ENCODE peak calls at places on chromosomes 1 and 21, in four cellular contexts. One of them, this sample, is unnamed.

GRCh38 chr1:147665521-147665920 is 4.8 kb downstream of the ACP6 start:
- DNase-seq in neural crest cell: no peak
- DNase-seq in endothelial cell: peak; percentile 27
- DNase-seq in cardiac muscle cell: no peak
- DNase-seq in this sample: no peak

GRCh38 chr1:47842228-47842627 is 155.0 kb downstream of the TRABD2B start:
- DNase-seq in endothelial cell: no peak
- DNase-seq in neural crest cell: no peak
- DNase-seq in cardiac muscle cell: no peak
- DNase-seq in this sample: no peak

GRCh38 chr1:94806451-94806861 is 13.7 kb upstream of the SLC44A3 start:
- DNase-seq in endothelial cell: no peak
- DNase-seq in neural crest cell: no peak
- DNase-seq in cardiac muscle cell: peak; percentile 84
- DNase-seq in this sample: no peak

GRCh38 chr1:20442920-20443625 is 42.9 kb downstream of the CAMK2N1 start:
- DNase-seq in neural crest cell: no peak
- DNase-seq in endothelial cell: no peak
- DNase-seq in cardiac muscle cell: no peak
- DNase-seq in this sample: no peak

GRCh38 chr1:236759252-236759859 is 35.7 kb upstream of the MTR start:
- DNase-seq in cardiac muscle cell: peak; percentile 65
- DNase-seq in endothelial cell: peak; percentile 22
- DNase-seq in neural crest cell: peak; percentile 6
- DNase-seq in this sample: peak; percentile 7

GRCh38 chr1:32272557-32273388 is 19.1 kb upstream of the HDAC1 start:
- DNase-seq in neural crest cell: no peak
- DNase-seq in cardiac muscle cell: no peak
- DNase-seq in endothelial cell: no peak
- DNase-seq in this sample: peak; percentile 55

GRCh38 chr1:27070390-27071048 is 57.9 kb upstream of the TENT5B start:
- DNase-seq in cardiac muscle cell: no peak
- DNase-seq in neural crest cell: no peak
- DNase-seq in endothelial cell: no peak
- DNase-seq in this sample: no peak

GRCh38 chr1:78624035-78624434 is 3.8 kb downstream of the IFI44L start:
- DNase-seq in neural crest cell: no peak
- DNase-seq in endothelial cell: no peak
- DNase-seq in cardiac muscle cell: no peak
- DNase-seq in this sample: no peak

GRCh38 chr21:35147439-35147838 is 98.3 kb upstream of the RUNX1 start:
- DNase-seq in neural crest cell: no peak
- DNase-seq in endothelial cell: no peak
- DNase-seq in cardiac muscle cell: no peak
- DNase-seq in this sample: no peak

GRCh38 chr21:36125513-36126121 is 9.3 kb upstream of the CBR3 start:
- DNase-seq in neural crest cell: peak; percentile 47
- DNase-seq in endothelial cell: peak; percentile 53
- DNase-seq in cardiac muscle cell: peak; percentile 70
- DNase-seq in this sample: peak; percentile 79

GRCh38 chr1:174428033-174428432 is 19.7 kb upstream of the GPR52 start:
- DNase-seq in neural crest cell: no peak
- DNase-seq in cardiac muscle cell: peak; percentile 17
- DNase-seq in endothelial cell: no peak
- DNase-seq in this sample: no peak

GRCh38 chr1:186093437-186093836 is 281.6 kb downstream of the TPR start:
- DNase-seq in cardiac muscle cell: peak; percentile 58
- DNase-seq in neural crest cell: no peak
- DNase-seq in endothelial cell: no peak
- DNase-seq in this sample: no peak

GRCh38 chr21:42609806-42610205 is 43.6 kb upstream of the PDE9A start:
- DNase-seq in cardiac muscle cell: no peak
- DNase-seq in endothelial cell: no peak
- DNase-seq in neural crest cell: no peak
- DNase-seq in this sample: peak; percentile 86

GRCh38 chr1:235077571-235078479 is 50.8 kb downstream of the TOMM20 start:
- DNase-seq in endothelial cell: no peak
- DNase-seq in neural crest cell: no peak
- DNase-seq in cardiac muscle cell: no peak
- DNase-seq in this sample: peak; percentile 80

GRCh38 chr1:91804546-91805023 is 81.4 kb downstream of the TGFBR3 start:
- DNase-seq in endothelial cell: no peak
- DNase-seq in cardiac muscle cell: peak; percentile 70
- DNase-seq in neural crest cell: no peak
- DNase-seq in this sample: peak; percentile 88

GRCh38 chr21:44931137-44931500 is 8.7 kb upstream of the SLX9 start:
- DNase-seq in cardiac muscle cell: peak; percentile 78
- DNase-seq in endothelial cell: no peak
- DNase-seq in neural crest cell: no peak
- DNase-seq in this sample: peak; percentile 45

GRCh38 chr1:16174886-16175598 is 19.2 kb upstream of the EPHA2 start:
- DNase-seq in endothelial cell: no peak
- DNase-seq in cardiac muscle cell: no peak
- DNase-seq in neural crest cell: peak; percentile 53
- DNase-seq in this sample: no peak

GRCh38 chr1:35717911-35718476 is 690 bp downstream of the C1orf216 start:
- DNase-seq in cardiac muscle cell: peak; percentile 83
- DNase-seq in endothelial cell: peak; percentile 20
- DNase-seq in neural crest cell: no peak
- DNase-seq in this sample: no peak

GRCh38 chr1:19374402-19374801 is 62.3 kb downstream of the SLC66A1 start:
- DNase-seq in cardiac muscle cell: no peak
- DNase-seq in endothelial cell: peak; percentile 49
- DNase-seq in neural crest cell: peak; percentile 26
- DNase-seq in this sample: no peak
- TF ChIP-seq CTCF in cardiac muscle cell: peak; percentile 25
- TF ChIP-seq CTCF in endothelial cell: peak; percentile 78
- TF ChIP-seq CTCF in neural crest cell: peak; percentile 64
- TF ChIP-seq CTCF in this sample: no peak

DNA sequence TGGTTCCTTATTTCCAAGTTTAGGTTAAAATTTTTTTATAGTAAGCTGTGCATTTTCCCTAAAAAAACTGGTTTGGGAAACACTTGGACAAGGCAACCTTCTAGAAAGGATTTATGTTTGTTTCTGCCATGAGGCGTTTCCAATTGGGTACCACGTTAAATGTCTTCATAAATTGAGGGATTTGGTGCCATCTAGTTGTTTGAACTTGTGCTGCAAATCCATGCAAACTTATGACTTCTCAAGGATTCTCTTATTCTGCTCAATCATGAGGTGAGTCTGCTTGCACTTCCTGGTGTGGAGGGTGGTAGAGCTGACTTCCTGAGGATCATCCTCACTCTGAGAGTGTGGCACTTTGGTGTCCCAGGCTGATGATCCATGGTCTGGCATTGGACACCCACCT is 123.3 kb downstream of the PCNX2 start:
- DNase-seq in cardiac muscle cell: peak; percentile 76
- DNase-seq in neural crest cell: no peak
- DNase-seq in endothelial cell: no peak
- DNase-seq in this sample: no peak
- TF ChIP-seq CTCF in cardiac muscle cell: peak; percentile 39
- TF ChIP-seq CTCF in neural crest cell: peak; percentile 40
- TF ChIP-seq CTCF in endothelial cell: no peak
- TF ChIP-seq CTCF in this sample: no peak

GRCh38 chr1:177921590-177921989 is 48.3 kb downstream of the SEC16B start:
- DNase-seq in neural crest cell: no peak
- DNase-seq in cardiac muscle cell: no peak
- DNase-seq in endothelial cell: no peak
- DNase-seq in this sample: no peak

GRCh38 chr1:177923441-177923840 is 46.4 kb downstream of the SEC16B start:
- DNase-seq in endothelial cell: no peak
- DNase-seq in cardiac muscle cell: no peak
- DNase-seq in neural crest cell: no peak
- DNase-seq in this sample: no peak

GRCh38 chr1:177925006-177925405 is 44.9 kb downstream of the SEC16B start:
- DNase-seq in neural crest cell: no peak
- DNase-seq in endothelial cell: no peak
- DNase-seq in cardiac muscle cell: no peak
- DNase-seq in this sample: no peak

GRCh38 chr1:177926201-177926600 is 43.7 kb downstream of the SEC16B start:
- DNase-seq in cardiac muscle cell: no peak
- DNase-seq in endothelial cell: no peak
- DNase-seq in neural crest cell: no peak
- DNase-seq in this sample: no peak

GRCh38 chr1:177922209-177922608 is 47.6 kb downstream of the SEC16B start:
- DNase-seq in cardiac muscle cell: no peak
- DNase-seq in neural crest cell: no peak
- DNase-seq in endothelial cell: no peak
- DNase-seq in this sample: no peak
- TF ChIP-seq CTCF in cardiac muscle cell: no peak
- TF ChIP-seq CTCF in neural crest cell: no peak
- TF ChIP-seq CTCF in endothelial cell: no peak
- TF ChIP-seq CTCF in this sample: no peak

DNA sequence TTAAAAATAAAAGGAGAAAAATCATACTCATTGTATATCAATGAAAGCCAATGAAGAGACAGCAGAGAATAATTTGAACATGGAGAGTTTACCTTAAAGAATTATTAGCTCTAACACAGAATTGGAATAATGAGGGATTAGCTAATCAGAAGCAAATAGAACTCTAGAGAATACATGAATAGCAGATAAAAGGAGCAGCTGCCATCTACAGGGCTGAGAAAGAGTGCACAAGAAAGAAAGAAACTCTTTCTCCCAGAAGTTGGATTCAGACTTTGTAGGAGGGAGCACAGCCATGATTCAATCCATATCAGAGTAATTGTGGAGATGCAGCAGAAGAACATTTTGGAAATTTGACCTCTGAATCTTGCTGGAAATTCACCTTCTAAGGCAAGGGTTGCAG is 1171.2 kb downstream of the PLA2G4A start:
- DNase-seq in neural crest cell: no peak
- DNase-seq in endothelial cell: no peak
- DNase-seq in cardiac muscle cell: peak; percentile 25
- DNase-seq in this sample: no peak
- TF ChIP-seq CTCF in neural crest cell: no peak
- TF ChIP-seq CTCF in endothelial cell: no peak
- TF ChIP-seq CTCF in cardiac muscle cell: peak; percentile 34
- TF ChIP-seq CTCF in this sample: no peak

GRCh38 chr1:165153182-165153581 is 203.3 kb downstream of the LMX1A start:
- DNase-seq in cardiac muscle cell: no peak
- DNase-seq in neural crest cell: no peak
- DNase-seq in endothelial cell: no peak
- DNase-seq in this sample: no peak

GRCh38 chr1:165152109-165152508 is 204.4 kb downstream of the LMX1A start:
- DNase-seq in endothelial cell: no peak
- DNase-seq in cardiac muscle cell: no peak
- DNase-seq in neural crest cell: no peak
- DNase-seq in this sample: no peak

GRCh38 chr1:165147799-165148198 is 208.7 kb downstream of the LMX1A start:
- DNase-seq in endothelial cell: no peak
- DNase-seq in neural crest cell: no peak
- DNase-seq in cardiac muscle cell: no peak
- DNase-seq in this sample: no peak

DNA sequence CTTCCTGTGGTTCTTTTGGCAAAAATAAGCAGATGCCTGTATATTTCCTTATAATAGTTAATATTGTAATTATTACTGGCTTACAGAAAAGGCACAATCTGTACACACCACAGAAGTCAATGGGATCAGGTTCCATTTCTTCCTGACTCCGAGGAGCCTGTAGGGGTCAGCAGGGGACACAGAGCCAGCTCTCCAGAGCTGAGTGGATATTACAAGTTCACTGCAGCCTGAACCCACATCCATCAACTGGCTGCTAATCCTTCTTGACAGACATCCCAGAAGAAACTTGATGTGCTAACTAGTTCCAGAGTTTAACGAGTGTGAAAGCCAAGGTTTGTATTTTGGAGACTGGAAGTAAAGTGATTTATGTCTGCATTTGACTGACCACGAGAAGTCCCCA is 203.8 kb downstream of the LMX1A start:
- DNase-seq in endothelial cell: peak; percentile 43
- DNase-seq in cardiac muscle cell: no peak
- DNase-seq in neural crest cell: no peak
- DNase-seq in this sample: no peak
- TF ChIP-seq CTCF in endothelial cell: no peak
- TF ChIP-seq CTCF in cardiac muscle cell: peak; percentile 8
- TF ChIP-seq CTCF in neural crest cell: peak; percentile 45
- TF ChIP-seq CTCF in this sample: no peak

GRCh38 chr1:166796620-166797236 is 42.5 kb upstream of the POGK start:
- DNase-seq in endothelial cell: no peak
- DNase-seq in cardiac muscle cell: no peak
- DNase-seq in neural crest cell: no peak
- DNase-seq in this sample: no peak
- TF ChIP-seq CTCF in endothelial cell: no peak
- TF ChIP-seq CTCF in cardiac muscle cell: no peak
- TF ChIP-seq CTCF in neural crest cell: no peak
- TF ChIP-seq CTCF in this sample: no peak

DNA sequence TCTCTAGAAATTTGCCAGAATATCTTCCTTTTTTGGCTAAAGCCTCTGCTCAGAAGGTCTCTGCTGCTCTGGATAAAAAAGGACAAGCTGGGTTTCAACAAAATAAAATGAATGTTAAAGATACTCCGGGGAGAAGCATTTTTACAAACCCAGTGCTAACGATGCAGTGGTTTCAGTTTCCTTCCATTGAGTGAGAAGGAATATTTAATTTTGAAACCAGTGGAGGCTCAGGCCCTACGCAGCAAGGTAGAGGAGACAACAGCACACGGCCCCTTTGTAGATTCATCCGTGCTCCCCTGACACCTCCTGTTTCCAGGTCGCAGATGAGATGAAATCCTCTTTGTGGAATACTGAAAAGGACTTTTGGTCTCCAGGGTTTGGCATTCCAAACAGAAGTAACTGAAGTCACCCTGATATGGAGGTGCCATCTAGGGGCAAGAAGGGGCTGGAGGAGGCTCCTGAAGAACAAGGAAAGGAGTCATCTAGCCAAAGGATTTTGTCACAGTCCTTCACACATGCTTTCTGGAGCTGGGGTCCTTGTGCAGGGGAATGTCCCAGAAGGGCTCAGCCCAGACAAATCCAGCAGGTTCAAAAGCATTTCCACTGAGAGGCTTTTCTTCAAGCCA is 65.7 kb upstream of the SYT6 start:
- DNase-seq in neural crest cell: no peak
- DNase-seq in cardiac muscle cell: peak; percentile 37
- DNase-seq in endothelial cell: no peak
- DNase-seq in this sample: no peak
- TF ChIP-seq CTCF in neural crest cell: no peak
- TF ChIP-seq CTCF in cardiac muscle cell: peak; percentile 43
- TF ChIP-seq CTCF in endothelial cell: no peak
- TF ChIP-seq CTCF in this sample: no peak

DNA sequence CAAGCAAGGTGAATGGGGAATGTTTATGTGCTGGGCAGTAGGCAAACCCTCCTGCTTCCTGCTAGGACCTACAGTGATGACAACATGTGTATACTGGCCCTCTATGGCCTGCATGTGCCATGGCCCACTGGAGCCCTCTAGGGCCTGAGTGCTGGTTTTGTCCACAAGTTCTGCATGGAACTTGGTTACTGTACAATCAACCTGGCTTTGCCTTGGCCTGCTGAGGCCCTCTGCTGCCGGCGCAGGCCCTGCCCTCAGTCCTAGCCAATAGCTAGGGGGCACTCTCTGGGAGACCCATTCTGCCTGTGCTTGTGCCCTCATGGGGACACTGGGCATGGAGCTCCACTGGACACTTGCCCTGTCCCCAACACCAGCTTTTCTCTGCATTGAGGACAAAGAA is 138.6 kb upstream of the NGF start:
- DNase-seq in neural crest cell: no peak
- DNase-seq in endothelial cell: no peak
- DNase-seq in cardiac muscle cell: peak; percentile 32
- DNase-seq in this sample: no peak
- TF ChIP-seq CTCF in neural crest cell: no peak
- TF ChIP-seq CTCF in endothelial cell: no peak
- TF ChIP-seq CTCF in cardiac muscle cell: peak; percentile 20
- TF ChIP-seq CTCF in this sample: no peak

GRCh38 chr1:53446051-53446450 is 13.1 kb upstream of the DMRTB1 start:
- DNase-seq in endothelial cell: no peak
- DNase-seq in cardiac muscle cell: no peak
- DNase-seq in neural crest cell: no peak
- DNase-seq in this sample: no peak
- TF ChIP-seq CTCF in endothelial cell: no peak
- TF ChIP-seq CTCF in cardiac muscle cell: no peak
- TF ChIP-seq CTCF in neural crest cell: no peak
- TF ChIP-seq CTCF in this sample: no peak